ENCODE peak calls at places on chromosomes 6 and 20, in four cellular contexts. O is cardiac muscle cell; Y is coronary artery; U is CD8-positive, alpha-beta T cell. Q is an unnamed sample.

GRCh38 chr20:34888468-34888867 is 12.1 kb downstream of the ACSS2 start:
- DNase-seq in U (no peak), Y (no peak), O (no peak), Q (no peak)

GRCh38 chr20:49510562-49511117 is 28.2 kb upstream of the KCNB1 start:
- DNase-seq in O (no peak), U (no peak), Y (peak; percentile 88), Q (no peak)

GRCh38 chr6:106895703-106896040 is 78.9 kb downstream of the CD24 start:
- DNase-seq in Y (no peak), U (no peak), O (no peak), Q (no peak)

GRCh38 chr6:775863-776262 is 82.9 kb upstream of the EXOC2 start:
- DNase-seq in Y (no peak), U (no peak), O (no peak), Q (no peak)

GRCh38 chr6:100775667-100776066 is 105.5 kb downstream of the ASCC3 start:
- DNase-seq in U (no peak), O (no peak), Y (no peak), Q (no peak)

GRCh38 chr6:36387440-36388303 is at the start of gene ETV7:
- DNase-seq in U (no peak), Y (no peak), O (peak; percentile 16), Q (no peak)

GRCh38 chr6:99119109-99120031 is 171.6 kb upstream of the FBXL4 start:
- DNase-seq in O (peak; percentile 62), Y (no peak), U (no peak), Q (peak; percentile 4)

GRCh38 chr6:134878136-134878535 is 71.8 kb downstream of the ALDH8A1 start:
- DNase-seq in O (no peak), Y (no peak), U (no peak), Q (no peak)

GRCh38 chr20:2693996-2694471 is 1.5 kb downstream of the EBF4 start:
- DNase-seq in Y (no peak), U (no peak), O (no peak), Q (no peak)

GRCh38 chr6:75317503-75318206 is 33.1 kb upstream of the TMEM30A start:
- DNase-seq in Y (no peak), U (no peak), O (peak; percentile 24), Q (no peak)

GRCh38 chr6:84026721-84027164 is 6.8 kb upstream of the MRAP2 start:
- DNase-seq in U (no peak), Y (no peak), O (no peak), Q (no peak)

GRCh38 chr6:52286798-52287432 is 2.4 kb upstream of the MCM3 start:
- DNase-seq in O (peak; percentile 69), U (peak; percentile 59), Y (no peak), Q (no peak)

GRCh38 chr6:85726206-85726605 is 83.5 kb upstream of the SYNCRIP start:
- DNase-seq in U (no peak), O (no peak), Y (no peak), Q (no peak)

GRCh38 chr20:32763202-32763999 is 1.2 kb downstream of the DNMT3B start:
- DNase-seq in U (no peak), O (no peak), Y (no peak), Q (no peak)
- H3K4me3 ChIP-seq in U (peak overlapping the region; percentile 65), O (peak overlapping the region; percentile 90), Y (peak overlapping the region; percentile 85), Q (peak overlapping the region; percentile 64)

DNA sequence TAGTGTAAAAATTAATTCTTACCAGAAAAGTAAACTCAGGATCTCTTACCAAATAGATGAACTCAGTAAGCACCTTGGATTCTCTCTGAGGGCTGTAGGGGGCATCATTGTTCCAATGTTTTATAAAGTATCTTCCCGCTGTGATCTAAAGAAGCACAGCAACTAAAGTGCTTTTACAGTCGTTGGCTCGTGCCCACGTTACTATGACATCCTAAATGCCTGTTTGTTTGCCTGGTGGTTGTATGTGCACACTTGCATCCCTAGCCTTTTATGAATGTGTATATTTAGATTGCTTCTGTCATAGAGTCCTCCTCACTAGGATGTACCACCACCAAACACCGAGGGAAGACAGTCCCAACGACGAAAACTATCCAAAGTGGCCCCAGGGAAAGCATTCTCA is 34.5 kb downstream of the SLX4IP start:
- DNase-seq in U (no peak), Y (peak; percentile 76), O (peak; percentile 62), Q (peak; percentile 18)
- TF ChIP-seq CTCF in U (peak; percentile 36), Y (peak; percentile 43), O (peak; percentile 73), Q (peak; percentile 33)

GRCh38 chr6:117908246-117909107 is 1.4 kb downstream of the SLC35F1 start:
- DNase-seq in U (no peak), Y (no peak), O (peak; percentile 55), Q (no peak)

GRCh38 chr6:117906905-117907599 is at the start of gene SLC35F1:
- DNase-seq in O (peak; percentile 81), Y (no peak), U (no peak), Q (no peak)

GRCh38 chr6:117909638-117910037 is 2.6 kb downstream of the SLC35F1 start:
- DNase-seq in O (no peak), U (no peak), Y (no peak), Q (no peak)

GRCh38 chr6:117907600-117908245 is 659 bp downstream of the SLC35F1 start:
- DNase-seq in O (peak; percentile 58), Y (no peak), U (no peak), Q (no peak)

GRCh38 chr6:117906454-117906904 is 585 bp upstream of the SLC35F1 start:
- DNase-seq in O (no peak), U (no peak), Y (no peak), Q (no peak)
- H3K4me3 ChIP-seq in O (peak overlapping the region; percentile 61), U (no peak overlapping the region), Y (peak overlapping the region; percentile 80), Q (no peak overlapping the region)

DNA sequence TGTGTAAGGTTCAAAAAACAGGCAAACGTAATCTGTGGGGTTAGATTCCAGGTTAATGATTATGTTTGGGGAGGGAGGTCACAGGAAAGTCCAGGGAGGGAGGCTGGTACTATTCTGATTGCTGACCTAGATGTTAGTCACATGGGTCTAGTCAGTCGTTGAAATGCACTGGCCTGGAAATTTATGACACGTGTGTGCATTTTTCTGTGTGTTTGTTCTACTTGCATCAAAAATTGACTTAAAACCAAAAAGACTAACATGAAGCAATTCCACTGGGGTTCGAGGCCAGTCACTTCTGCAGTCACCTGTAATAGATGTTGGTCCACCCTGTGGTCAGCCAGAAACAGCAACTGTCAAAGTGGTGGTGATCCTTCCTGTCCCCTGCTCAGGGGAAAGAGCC is 104.2 kb upstream of the MLN start:
- DNase-seq in Y (no peak), U (no peak), O (no peak), Q (no peak)
- TF ChIP-seq CTCF in Y (no peak), U (no peak), O (no peak), Q (no peak)